ENCODE peak calls at places on chromosomes 5 and 9, in five cellular contexts. One of them, this sample, is unnamed.

GRCh38 chr5:98432378-98432777 is 341.1 kb upstream of the RGMB start:
- DNase-seq in GM13977: no peak
- DNase-seq in progenitor cell of endocrine pancreas: no peak
- DNase-seq in foreskin fibroblast: no peak
- DNase-seq in lower leg skin: no peak
- DNase-seq in this sample: no peak

GRCh38 chr9:104780796-104781395 is 17.0 kb downstream of the NIPSNAP3B start:
- DNase-seq in GM13977: peak; percentile 14
- DNase-seq in progenitor cell of endocrine pancreas: no peak
- DNase-seq in foreskin fibroblast: no peak
- DNase-seq in lower leg skin: no peak
- DNase-seq in this sample: no peak

GRCh38 chr5:139381837-139382361 is 1.2 kb downstream of the SLC23A1 start:
- DNase-seq in GM13977: no peak
- DNase-seq in progenitor cell of endocrine pancreas: no peak
- DNase-seq in foreskin fibroblast: no peak
- DNase-seq in lower leg skin: no peak
- DNase-seq in this sample: no peak

GRCh38 chr9:109035684-109036423 is 22.6 kb upstream of the CTNNAL1 start:
- DNase-seq in GM13977: no peak
- DNase-seq in progenitor cell of endocrine pancreas: no peak
- DNase-seq in foreskin fibroblast: peak; percentile 87
- DNase-seq in lower leg skin: no peak
- DNase-seq in this sample: no peak

GRCh38 chr5:92633821-92634220 is 947.2 kb downstream of the NR2F1-AS1 start:
- DNase-seq in GM13977: no peak
- DNase-seq in progenitor cell of endocrine pancreas: no peak
- DNase-seq in foreskin fibroblast: no peak
- DNase-seq in lower leg skin: no peak
- DNase-seq in this sample: no peak

GRCh38 chr9:115717711-115718173 is 435.8 kb upstream of the PAPPA start:
- DNase-seq in GM13977: no peak
- DNase-seq in progenitor cell of endocrine pancreas: no peak
- DNase-seq in foreskin fibroblast: peak; percentile 45
- DNase-seq in lower leg skin: no peak
- DNase-seq in this sample: no peak

GRCh38 chr9:93072383-93072795 is 13.9 kb downstream of the SUSD3 start:
- DNase-seq in GM13977: no peak
- DNase-seq in progenitor cell of endocrine pancreas: no peak
- DNase-seq in foreskin fibroblast: no peak
- DNase-seq in lower leg skin: no peak
- DNase-seq in this sample: no peak

GRCh38 chr9:6904366-6904765 is 146.6 kb downstream of the KDM4C start:
- DNase-seq in GM13977: no peak
- DNase-seq in progenitor cell of endocrine pancreas: no peak
- DNase-seq in foreskin fibroblast: no peak
- DNase-seq in lower leg skin: no peak
- DNase-seq in this sample: no peak

GRCh38 chr5:140868721-140869554 is at the start of gene PCDHA11:
- DNase-seq in GM13977: no peak
- DNase-seq in progenitor cell of endocrine pancreas: no peak
- DNase-seq in foreskin fibroblast: no peak
- DNase-seq in lower leg skin: no peak
- DNase-seq in this sample: no peak

DNA sequence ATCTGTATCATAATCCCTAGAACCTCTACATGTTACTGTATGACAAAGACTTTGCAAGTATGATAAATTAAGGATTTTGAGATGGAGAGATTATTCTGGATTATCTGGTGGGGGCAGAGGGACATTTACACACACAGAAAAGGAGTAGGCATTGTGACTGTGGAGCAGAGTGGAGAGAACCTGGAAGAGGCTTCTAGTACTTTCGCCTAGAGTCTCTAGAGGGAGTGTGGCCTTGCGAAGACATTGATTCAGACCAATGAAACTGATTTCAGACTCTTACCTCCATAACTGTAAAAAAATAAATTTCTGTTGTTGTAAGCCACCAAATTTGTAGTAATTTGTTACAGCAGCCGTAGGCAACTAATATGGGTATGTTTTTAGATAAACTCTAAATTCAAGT is 45.9 kb downstream of the CSNK1G3 start:
- DNase-seq in GM13977: no peak
- DNase-seq in progenitor cell of endocrine pancreas: no peak
- DNase-seq in foreskin fibroblast: no peak
- DNase-seq in lower leg skin: no peak
- DNase-seq in this sample: no peak
- TF ChIP-seq CTCF in GM13977: no peak
- TF ChIP-seq CTCF in progenitor cell of endocrine pancreas: no peak
- TF ChIP-seq CTCF in foreskin fibroblast: no peak
- TF ChIP-seq CTCF in lower leg skin: no peak
- TF ChIP-seq CTCF in this sample: no peak

GRCh38 chr9:89812556-89813181 is 207.9 kb downstream of the GADD45G start:
- DNase-seq in GM13977: no peak
- DNase-seq in progenitor cell of endocrine pancreas: no peak
- DNase-seq in foreskin fibroblast: no peak
- DNase-seq in lower leg skin: peak; percentile 10
- DNase-seq in this sample: peak; percentile 34

GRCh38 chr9:89815903-89816573 is 211.2 kb downstream of the GADD45G start:
- DNase-seq in GM13977: peak; percentile 86
- DNase-seq in progenitor cell of endocrine pancreas: no peak
- DNase-seq in foreskin fibroblast: no peak
- DNase-seq in lower leg skin: no peak
- DNase-seq in this sample: no peak

GRCh38 chr9:89815061-89815902 is 210.5 kb downstream of the GADD45G start:
- DNase-seq in GM13977: no peak
- DNase-seq in progenitor cell of endocrine pancreas: no peak
- DNase-seq in foreskin fibroblast: no peak
- DNase-seq in lower leg skin: no peak
- DNase-seq in this sample: no peak

GRCh38 chr9:89813482-89813881 is 208.7 kb downstream of the GADD45G start:
- DNase-seq in GM13977: no peak
- DNase-seq in progenitor cell of endocrine pancreas: no peak
- DNase-seq in foreskin fibroblast: no peak
- DNase-seq in lower leg skin: no peak
- DNase-seq in this sample: peak; percentile 7

GRCh38 chr9:89814340-89815040 is 209.7 kb downstream of the GADD45G start:
- DNase-seq in GM13977: no peak
- DNase-seq in progenitor cell of endocrine pancreas: no peak
- DNase-seq in foreskin fibroblast: no peak
- DNase-seq in lower leg skin: no peak
- DNase-seq in this sample: no peak
- TF ChIP-seq CTCF in GM13977: no peak
- TF ChIP-seq CTCF in progenitor cell of endocrine pancreas: no peak
- TF ChIP-seq CTCF in foreskin fibroblast: no peak
- TF ChIP-seq CTCF in lower leg skin: no peak
- TF ChIP-seq CTCF in this sample: no peak

DNA sequence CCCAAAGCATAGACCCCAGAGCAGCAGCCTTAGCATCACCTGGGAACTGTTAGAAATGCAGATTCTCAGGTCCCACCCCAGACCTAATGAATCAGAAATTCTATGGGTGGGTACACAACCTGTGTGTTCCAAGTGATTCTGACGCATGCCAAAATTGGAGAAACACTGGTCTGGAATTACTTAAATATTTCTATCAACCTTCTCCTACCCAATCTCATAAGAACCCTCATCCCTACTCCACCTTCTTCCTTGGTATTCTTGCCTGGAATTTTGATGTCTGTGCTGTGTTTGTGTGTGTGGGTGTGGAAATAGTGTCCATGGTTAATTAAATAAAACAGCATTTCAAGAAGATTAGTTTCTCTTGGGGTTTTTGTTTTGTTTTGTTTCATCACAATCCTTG is 111.8 kb downstream of the CEMIP2 start:
- DNase-seq in GM13977: no peak
- DNase-seq in progenitor cell of endocrine pancreas: no peak
- DNase-seq in foreskin fibroblast: no peak
- DNase-seq in lower leg skin: no peak
- DNase-seq in this sample: no peak
- TF ChIP-seq CTCF in GM13977: no peak
- TF ChIP-seq CTCF in progenitor cell of endocrine pancreas: no peak
- TF ChIP-seq CTCF in foreskin fibroblast: no peak
- TF ChIP-seq CTCF in lower leg skin: no peak
- TF ChIP-seq CTCF in this sample: no peak

GRCh38 chr5:617896-618295 is 5.8 kb downstream of the CEP72 start:
- DNase-seq in GM13977: no peak
- DNase-seq in progenitor cell of endocrine pancreas: no peak
- DNase-seq in foreskin fibroblast: no peak
- DNase-seq in lower leg skin: no peak
- DNase-seq in this sample: peak; percentile 6

GRCh38 chr5:619444-619843 is 7.3 kb downstream of the CEP72 start:
- DNase-seq in GM13977: no peak
- DNase-seq in progenitor cell of endocrine pancreas: no peak
- DNase-seq in foreskin fibroblast: no peak
- DNase-seq in lower leg skin: no peak
- DNase-seq in this sample: peak; percentile 30

GRCh38 chr5:620152-620551 is 8.0 kb downstream of the CEP72 start:
- DNase-seq in GM13977: no peak
- DNase-seq in progenitor cell of endocrine pancreas: no peak
- DNase-seq in foreskin fibroblast: no peak
- DNase-seq in lower leg skin: no peak
- DNase-seq in this sample: no peak

GRCh38 chr5:618450-618849 is 6.3 kb downstream of the CEP72 start:
- DNase-seq in GM13977: no peak
- DNase-seq in progenitor cell of endocrine pancreas: no peak
- DNase-seq in foreskin fibroblast: no peak
- DNase-seq in lower leg skin: no peak
- DNase-seq in this sample: no peak

DNA sequence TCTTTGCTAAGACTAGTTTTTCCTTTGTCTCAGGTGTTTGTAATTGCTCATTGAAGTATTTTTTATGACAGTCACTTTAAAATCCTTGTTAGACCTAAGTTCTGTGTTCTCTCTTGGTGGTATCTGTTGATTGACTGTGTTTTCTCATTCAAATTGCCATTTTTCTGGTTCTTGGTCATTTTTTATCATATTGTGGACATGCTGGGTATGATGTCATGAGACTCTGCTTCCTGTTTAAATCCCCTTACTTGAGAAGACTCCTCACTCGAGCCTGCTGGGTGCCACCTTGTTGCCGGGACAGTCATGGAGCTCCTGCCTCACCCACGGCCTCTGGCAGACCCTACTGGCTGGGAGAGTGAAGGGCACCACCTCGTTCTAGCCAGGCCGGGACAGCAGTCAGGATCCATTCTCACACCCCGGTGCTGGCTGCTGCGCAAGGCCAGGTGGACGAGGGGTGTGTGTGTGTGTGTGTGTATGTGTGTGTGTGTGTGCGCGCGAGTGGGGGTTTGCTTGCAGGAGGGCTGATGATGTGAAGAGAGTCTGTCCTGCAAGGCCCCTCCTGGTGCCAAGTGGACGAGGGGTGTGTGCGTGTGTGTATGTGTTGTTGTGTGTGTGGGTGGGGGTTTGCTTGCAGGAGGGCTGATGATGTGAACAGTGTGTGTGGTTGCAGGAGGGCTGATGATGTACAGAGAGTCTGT is 4.4 kb downstream of the CEP72 start:
- DNase-seq in GM13977: no peak
- DNase-seq in progenitor cell of endocrine pancreas: no peak
- DNase-seq in foreskin fibroblast: no peak
- DNase-seq in lower leg skin: no peak
- DNase-seq in this sample: no peak
- TF ChIP-seq CTCF in GM13977: peak; percentile 16
- TF ChIP-seq CTCF in progenitor cell of endocrine pancreas: peak; percentile 20
- TF ChIP-seq CTCF in foreskin fibroblast: no peak
- TF ChIP-seq CTCF in lower leg skin: no peak
- TF ChIP-seq CTCF in this sample: no peak

GRCh38 chr9:88706193-88707112 is 171.5 kb downstream of the NXNL2 start:
- DNase-seq in GM13977: no peak
- DNase-seq in progenitor cell of endocrine pancreas: no peak
- DNase-seq in foreskin fibroblast: no peak
- DNase-seq in lower leg skin: no peak
- DNase-seq in this sample: no peak
- TF ChIP-seq CTCF in GM13977: no peak
- TF ChIP-seq CTCF in progenitor cell of endocrine pancreas: no peak
- TF ChIP-seq CTCF in foreskin fibroblast: no peak
- TF ChIP-seq CTCF in lower leg skin: no peak
- TF ChIP-seq CTCF in this sample: no peak

GRCh38 chr9:33921967-33922895 is 105.3 kb downstream of the UBE2R2 start:
- DNase-seq in GM13977: no peak
- DNase-seq in progenitor cell of endocrine pancreas: no peak
- DNase-seq in foreskin fibroblast: peak; percentile 14
- DNase-seq in lower leg skin: no peak
- DNase-seq in this sample: no peak
- TF ChIP-seq CTCF in GM13977: peak; percentile 71
- TF ChIP-seq CTCF in progenitor cell of endocrine pancreas: peak; percentile 66
- TF ChIP-seq CTCF in foreskin fibroblast: peak; percentile 88
- TF ChIP-seq CTCF in lower leg skin: no peak
- TF ChIP-seq CTCF in this sample: peak; percentile 31

GRCh38 chr9:114538241-114538640 is 33.0 kb upstream of the WHRN start:
- DNase-seq in GM13977: peak; percentile 21
- DNase-seq in progenitor cell of endocrine pancreas: no peak
- DNase-seq in foreskin fibroblast: no peak
- DNase-seq in lower leg skin: no peak
- DNase-seq in this sample: no peak
- TF ChIP-seq CTCF in GM13977: peak; percentile 31
- TF ChIP-seq CTCF in progenitor cell of endocrine pancreas: no peak
- TF ChIP-seq CTCF in foreskin fibroblast: no peak
- TF ChIP-seq CTCF in lower leg skin: no peak
- TF ChIP-seq CTCF in this sample: no peak

GRCh38 chr5:172940242-172941066 is 18.8 kb upstream of the RPL26L1 start:
- DNase-seq in GM13977: no peak
- DNase-seq in progenitor cell of endocrine pancreas: no peak
- DNase-seq in foreskin fibroblast: no peak
- DNase-seq in lower leg skin: no peak
- DNase-seq in this sample: no peak

GRCh38 chr5:172941067-172941516 is 18.1 kb upstream of the RPL26L1 start:
- DNase-seq in GM13977: no peak
- DNase-seq in progenitor cell of endocrine pancreas: no peak
- DNase-seq in foreskin fibroblast: no peak
- DNase-seq in lower leg skin: no peak
- DNase-seq in this sample: no peak

GRCh38 chr5:172936441-172936840 is 22.8 kb upstream of the RPL26L1 start:
- DNase-seq in GM13977: no peak
- DNase-seq in progenitor cell of endocrine pancreas: no peak
- DNase-seq in foreskin fibroblast: no peak
- DNase-seq in lower leg skin: no peak
- DNase-seq in this sample: no peak

GRCh38 chr5:172939561-172939960 is 19.7 kb upstream of the RPL26L1 start:
- DNase-seq in GM13977: no peak
- DNase-seq in progenitor cell of endocrine pancreas: no peak
- DNase-seq in foreskin fibroblast: no peak
- DNase-seq in lower leg skin: no peak
- DNase-seq in this sample: no peak

DNA sequence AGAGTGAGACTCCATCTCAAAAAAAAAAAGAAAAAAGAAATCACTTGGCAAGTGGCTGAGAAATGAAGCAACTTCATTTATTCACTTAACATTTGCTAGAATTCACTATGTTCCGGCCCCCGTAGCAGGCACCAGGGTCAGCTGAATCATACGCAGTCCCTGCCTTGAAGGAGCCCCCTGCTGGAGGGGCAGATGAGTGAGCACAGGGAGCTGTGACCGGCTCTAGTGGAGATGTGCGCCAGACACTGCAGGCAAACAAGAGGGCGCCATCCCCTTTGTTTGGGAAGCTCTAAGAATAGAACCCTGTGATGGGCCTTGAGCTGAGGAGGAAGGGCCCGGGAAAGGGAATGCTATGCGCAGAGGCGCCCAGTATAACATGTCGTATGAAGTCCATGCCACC is 20.2 kb upstream of the RPL26L1 start:
- DNase-seq in GM13977: no peak
- DNase-seq in progenitor cell of endocrine pancreas: no peak
- DNase-seq in foreskin fibroblast: no peak
- DNase-seq in lower leg skin: no peak
- DNase-seq in this sample: no peak
- TF ChIP-seq CTCF in GM13977: peak; percentile 33
- TF ChIP-seq CTCF in progenitor cell of endocrine pancreas: peak; percentile 34
- TF ChIP-seq CTCF in foreskin fibroblast: peak; percentile 41
- TF ChIP-seq CTCF in lower leg skin: no peak
- TF ChIP-seq CTCF in this sample: no peak